ENCODE peak calls at places on chromosomes 2 and 18, in four cellular contexts. U is psoas muscle, B is GM23248, F is HCT116. S is an unnamed sample.

GRCh38 chr2:201977651-201978050 is 56.0 kb upstream of the FZD7 start:
- DNase-seq in F (no peak), U (no peak), B (no peak), S (no peak)

GRCh38 chr2:170202437-170202836 is 24.5 kb downstream of the MYO3B start:
- DNase-seq in B (no peak), F (no peak), U (no peak), S (no peak)

GRCh38 chr2:198791623-198792022 is 666.1 kb downstream of the SATB2 start:
- DNase-seq in F (no peak), B (no peak), U (no peak), S (no peak)

GRCh38 chr2:28898048-28898447 is 3.6 kb downstream of the WDR43 start:
- DNase-seq in F (no peak), B (no peak), U (no peak), S (no peak)

GRCh38 chr2:140863713-140864112 is 1267.1 kb downstream of the LRP1B start:
- DNase-seq in B (peak), U (no peak), F (peak), S (peak)

GRCh38 chr2:190809139-190809764 is 71.4 kb upstream of the GLS start:
- DNase-seq in B (no peak), F (no peak), U (no peak), S (no peak)

GRCh38 chr2:120871016-120871635 is 135.5 kb downstream of the GLI2 start:
- DNase-seq in B (no peak), F (no peak), U (peak), S (no peak)

GRCh38 chr18:21735452-21736015 is 5.1 kb upstream of the MIB1 start:
- DNase-seq in F (no peak), U (no peak), B (no peak), S (no peak)

GRCh38 chr2:132703396-132703795 is 33.4 kb upstream of the LYPD1 start:
- DNase-seq in F (no peak), U (no peak), B (no peak), S (peak)

GRCh38 chr2:20132990-20133535 is 81.6 kb upstream of the LAPTM4A start:
- DNase-seq in U (no peak), F (no peak), B (no peak), S (no peak)

GRCh38 chr18:59634096-59634495 is 63.1 kb downstream of the CCBE1 start:
- DNase-seq in B (peak), U (no peak), F (no peak), S (no peak)

GRCh38 chr18:62999392-62999791 is 284.1 kb downstream of the PHLPP1 start:
- DNase-seq in B (peak), F (no peak), U (peak), S (no peak)

GRCh38 chr2:109216332-109216731 is 87.3 kb downstream of the SH3RF3 start:
- DNase-seq in B (no peak), U (no peak), F (no peak), S (no peak)

GRCh38 chr18:54263904-54264336 is 5.4 kb upstream of the POLI start:
- DNase-seq in U (no peak), B (no peak), F (no peak), S (no peak)

GRCh38 chr18:31624892-31625640 is 33.4 kb downstream of the TTR start:
- DNase-seq in F (no peak), U (no peak), B (no peak), S (no peak)

GRCh38 chr2:62304429-62305417 is 108.8 kb downstream of the B3GNT2 start:
- DNase-seq in F (peak), B (peak), U (peak), S (no peak)

GRCh38 chr2:236752111-236752510 is 182.5 kb downstream of the ACKR3 start:
- DNase-seq in B (no peak), U (no peak), F (no peak), S (no peak)

GRCh38 chr2:215479536-215480240 is 43.8 kb upstream of the FN1 start:
- DNase-seq in F (no peak), U (no peak), B (no peak), S (no peak)

GRCh38 chr2:128660836-128661235 is 342.2 kb upstream of the HS6ST1 start:
- DNase-seq in U (no peak), B (no peak), F (no peak), S (no peak)

GRCh38 chr2:237693281-237694039 is 66.1 kb downstream of the LRRFIP1 start:
- DNase-seq in F (no peak), B (peak), U (no peak), S (no peak)

GRCh38 chr2:118847447-118848172 is at the start of gene EN1:
- DNase-seq in U (peak), F (no peak), B (peak), S (peak)

GRCh38 chr2:97737421-97738235 is 24.3 kb downstream of the ZAP70 start:
- DNase-seq in B (no peak), F (no peak), U (no peak), S (no peak)

DNA sequence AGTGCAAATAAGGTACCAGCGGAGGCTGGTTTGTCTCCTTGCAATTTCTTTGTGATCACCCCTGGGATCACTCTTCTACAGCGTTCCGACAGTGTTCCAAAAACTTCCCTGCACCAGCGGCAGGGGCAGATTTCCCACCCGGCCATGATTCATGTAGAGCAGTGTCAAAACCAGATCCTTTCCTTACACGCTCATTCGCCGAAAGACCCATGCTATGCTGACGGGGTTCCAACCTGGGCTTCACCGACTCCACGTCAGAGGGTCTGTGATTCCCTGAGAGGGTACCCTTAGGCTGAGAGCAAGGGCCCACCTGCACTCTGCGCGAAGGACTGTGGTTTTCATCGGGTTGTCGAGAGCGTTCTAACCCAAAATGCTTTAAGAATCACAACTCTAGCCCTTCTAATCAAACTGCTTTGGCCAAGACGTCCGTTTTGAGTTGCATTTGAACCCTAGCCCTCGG is 379 bp upstream of the TTC27 start:
- DNase-seq in F (no peak), U (peak), B (peak), S (peak)
- H3K27ac ChIP-seq in F (no peak), U (peak), B (peak), S (no peak)

GRCh38 chr2:179636100-179636980 is 225.1 kb downstream of the ZNF385B start:
- DNase-seq in B (no peak), U (no peak), F (no peak), S (no peak)
- H3K4me3 ChIP-seq in B (no peak), U (no peak), F (no peak), S (no peak)

GRCh38 chr2:105438104-105438929 is 39.5 kb upstream of the FHL2 start:
- DNase-seq in B (no peak), F (no peak), U (peak), S (no peak)
- H3K27ac ChIP-seq in B (no peak), F (no peak), U (peak), S (peak)

GRCh38 chr2:240831594-240832204 is 11.7 kb upstream of the KIF1A start:
- DNase-seq in F (no peak), B (no peak), U (no peak), S (no peak)
- H3K4me3 ChIP-seq in F (peak), B (no peak), U (peak), S (no peak)

DNA sequence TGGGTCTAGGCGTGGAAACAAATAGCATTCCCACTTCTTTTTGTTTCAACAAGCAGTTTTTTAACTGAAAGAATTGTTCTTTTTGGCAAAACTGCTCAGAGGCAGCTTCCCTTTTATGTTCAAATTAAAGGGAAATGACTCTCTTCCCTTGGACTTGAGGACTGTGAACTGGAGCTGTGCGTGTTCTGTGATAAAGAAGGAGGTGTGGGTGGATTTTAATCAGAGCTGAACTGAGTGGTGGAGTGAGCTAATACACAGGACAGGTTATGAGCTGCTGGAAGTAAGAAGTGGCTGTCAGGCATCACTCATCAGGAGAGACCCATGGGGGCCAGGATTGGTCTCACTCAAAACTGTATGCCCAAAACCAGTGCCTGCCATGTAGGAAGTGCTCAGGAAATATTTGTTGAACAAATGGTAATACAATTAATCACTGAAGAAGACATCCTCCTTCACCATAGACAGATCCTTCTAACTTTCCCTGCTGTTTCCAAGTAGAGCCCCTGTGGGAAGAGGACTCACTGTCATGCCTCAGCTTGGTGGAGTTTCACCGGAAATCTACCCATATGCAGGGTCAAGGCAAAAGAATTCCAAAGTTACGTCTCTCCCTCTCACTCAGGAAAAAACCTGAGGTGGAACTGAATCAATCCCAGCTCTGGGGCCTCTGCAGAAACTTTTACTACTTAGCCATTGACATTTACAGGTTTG is 55.9 kb downstream of the FEZ2 start:
- DNase-seq in U (no peak), B (peak), F (no peak), S (no peak)
- H3K27ac ChIP-seq in U (peak), B (peak), F (no peak), S (no peak)

GRCh38 chr18:48453330-48454063 is 44.3 kb upstream of the ZBTB7C start:
- DNase-seq in B (no peak), F (no peak), U (no peak), S (no peak)

GRCh38 chr18:48455555-48456478 is 46.6 kb upstream of the ZBTB7C start:
- DNase-seq in F (peak), U (no peak), B (peak), S (peak)

GRCh38 chr18:48454146-48454796 is 45.1 kb upstream of the ZBTB7C start:
- DNase-seq in F (no peak), U (no peak), B (no peak), S (no peak)

GRCh38 chr18:48456838-48457237 is 47.7 kb upstream of the ZBTB7C start:
- DNase-seq in U (no peak), F (no peak), B (no peak), S (no peak)

DNA sequence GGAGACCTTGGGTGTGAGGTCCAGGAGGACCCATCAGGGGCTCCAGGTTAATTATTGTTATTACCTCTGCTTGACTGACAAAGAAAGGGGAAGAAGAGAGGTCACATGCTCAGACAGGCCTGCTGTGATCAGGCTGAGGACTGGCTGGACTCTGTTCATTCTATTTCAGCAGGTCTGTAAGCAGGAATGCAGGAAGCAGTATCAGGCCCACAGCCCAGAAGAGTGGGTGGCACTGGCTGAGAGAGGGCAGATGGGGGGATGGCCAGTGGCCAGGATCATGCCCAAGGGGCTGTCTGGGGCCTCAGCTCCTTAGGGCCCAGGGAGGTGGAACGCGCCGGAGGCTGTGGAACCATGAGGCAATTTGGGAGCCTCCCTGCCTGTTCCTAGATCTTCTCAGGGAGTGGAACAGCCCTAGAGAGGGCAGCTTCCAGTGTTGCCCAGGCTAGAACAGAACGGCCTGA is 43.7 kb upstream of the ZBTB7C start:
- DNase-seq in F (no peak), B (peak), U (no peak), S (no peak)
- H3K4me3 ChIP-seq in F (no peak), B (no peak), U (no peak), S (no peak)

GRCh38 chr2:230668184-230668938 is 44.3 kb upstream of the CAB39 start:
- DNase-seq in B (no peak), U (peak), F (no peak), S (peak)

GRCh38 chr2:230666885-230667712 is 45.5 kb upstream of the CAB39 start:
- DNase-seq in U (peak), B (peak), F (no peak), S (peak)

GRCh38 chr2:230669386-230669935 is 43.2 kb upstream of the CAB39 start:
- DNase-seq in U (no peak), B (no peak), F (no peak), S (no peak)

GRCh38 chr2:230671117-230671516 is 41.5 kb upstream of the CAB39 start:
- DNase-seq in F (no peak), B (peak), U (no peak), S (peak)

GRCh38 chr2:230668939-230669303 is 43.7 kb upstream of the CAB39 start:
- DNase-seq in F (no peak), U (no peak), B (no peak), S (no peak)
- H3K27ac ChIP-seq in F (no peak), U (peak), B (no peak), S (peak)

GRCh38 chr2:219163156-219163555 is 2.5 kb upstream of the NHEJ1 start:
- DNase-seq in U (no peak), B (no peak), F (no peak), S (no peak)

GRCh38 chr2:219158586-219158985 is 2.0 kb downstream of the NHEJ1 start:
- DNase-seq in B (peak), F (no peak), U (no peak), S (no peak)

GRCh38 chr2:219160186-219161017 is at the start of gene NHEJ1:
- DNase-seq in U (peak), B (peak), F (peak), S (peak)

GRCh38 chr2:219159771-219160185 is 837 bp downstream of the NHEJ1 start:
- DNase-seq in F (no peak), B (no peak), U (no peak), S (no peak)

GRCh38 chr2:219161097-219161496 is 482 bp upstream of the NHEJ1 start:
- DNase-seq in U (no peak), B (no peak), F (no peak), S (no peak)
- H3K4me3 ChIP-seq in U (peak), B (peak), F (peak), S (peak)